ENCODE peak calls at places on chromosomes 7 and 10, in ten cellular contexts. U, R, G, S, C, H, O, L, J and E are unnamed samples.

GRCh38 chr7:88357794-88358533 is 51.3 kb upstream of the STEAP4 start:
- DNase-seq in U (no peak), R (peak), G (no peak), S (no peak), C (no peak), H (no peak), O (no peak), L (no peak), J (no peak), E (peak)

GRCh38 chr7:114302858-114303257 is 111.8 kb upstream of the FOXP2 start:
- DNase-seq in U (no peak), R (no peak), G (no peak), S (no peak), C (no peak), H (no peak), O (no peak), L (no peak), J (no peak), E (no peak)

GRCh38 chr7:27606270-27607209 is 56.1 kb downstream of the HIBADH start:
- DNase-seq in U (peak), R (peak), G (no peak), S (no peak), C (no peak), H (peak), O (no peak), L (no peak), J (no peak), E (no peak)

GRCh38 chr10:132570771-132571564 is 33.4 kb downstream of the INPP5A start:
- DNase-seq in U (no peak), R (no peak), G (peak), S (no peak), C (peak), H (no peak), O (no peak), L (peak), J (no peak), E (peak)

GRCh38 chr7:99997545-99998137 is 17.8 kb upstream of the ZKSCAN1 start:
- DNase-seq in U (no peak), R (peak), G (peak), S (no peak), C (peak), H (no peak), O (no peak), L (peak), J (peak), E (peak)

GRCh38 chr10:627032-627992 is 62.2 kb downstream of the DIP2C start:
- DNase-seq in U (no peak), R (no peak), G (no peak), S (no peak), C (no peak), H (no peak), O (no peak), L (no peak), J (no peak), E (no peak)

GRCh38 chr10:126459032-126459831 is 71.0 kb upstream of the ADAM12 start:
- DNase-seq in U (no peak), R (no peak), G (no peak), S (no peak), C (no peak), H (no peak), O (no peak), L (no peak), J (no peak), E (no peak)

GRCh38 chr7:93914581-93915066 is 6.9 kb upstream of the GNG11 start:
- DNase-seq in U (no peak), R (no peak), G (no peak), S (no peak), C (no peak), H (no peak), O (no peak), L (no peak), J (peak), E (no peak)

GRCh38 chr10:59808896-59809643 is 55.8 kb upstream of the MRLN start:
- DNase-seq in U (no peak), R (peak), G (peak), S (no peak), C (peak), H (peak), O (peak), L (peak), J (peak), E (peak)

GRCh38 chr10:82171899-82172298 is 296.9 kb downstream of the NRG3 start:
- DNase-seq in U (no peak), R (no peak), G (no peak), S (no peak), C (no peak), H (no peak), O (no peak), L (no peak), J (no peak), E (no peak)

GRCh38 chr7:34025579-34025978 is 120.2 kb downstream of the BMPER start:
- DNase-seq in U (no peak), R (no peak), G (no peak), S (no peak), C (no peak), H (no peak), O (no peak), L (no peak), J (no peak), E (no peak)